ENCODE peak calls at places on chromosomes 16 and 17, in ten cellular contexts. One of them, this sample, is unnamed.

GRCh38 chr16:7055443-7055842 is 277.2 kb upstream of the RBFOX1 start:
- DNase-seq in lung: no peak
- DNase-seq in lower leg skin: no peak
- DNase-seq in fibroblast of the aortic adventitia: no peak
- DNase-seq in HCT116: no peak
- DNase-seq in CD8-positive, alpha-beta T cell: no peak
- DNase-seq in AG04450: no peak
- DNase-seq in GM23248: no peak
- DNase-seq in mesenchymal stem cell: no peak
- DNase-seq in cardiac fibroblast: no peak
- DNase-seq in this sample: peak; percentile 31

GRCh38 chr17:37642706-37643105 is 540 bp downstream of the DDX52 start:
- DNase-seq in fibroblast of the aortic adventitia: peak; percentile 48
- DNase-seq in GM23248: peak; percentile 72
- DNase-seq in cardiac fibroblast: peak; percentile 42
- DNase-seq in HCT116: no peak
- DNase-seq in lung: no peak
- DNase-seq in lower leg skin: no peak
- DNase-seq in mesenchymal stem cell: peak; percentile 62
- DNase-seq in CD8-positive, alpha-beta T cell: no peak
- DNase-seq in AG04450: no peak
- DNase-seq in this sample: peak; percentile 12

GRCh38 chr17:46949291-46950174 is 26.6 kb downstream of the GOSR2 start:
- DNase-seq in HCT116: no peak
- DNase-seq in CD8-positive, alpha-beta T cell: no peak
- DNase-seq in GM23248: peak; percentile 66
- DNase-seq in lung: no peak
- DNase-seq in fibroblast of the aortic adventitia: no peak
- DNase-seq in mesenchymal stem cell: no peak
- DNase-seq in cardiac fibroblast: no peak
- DNase-seq in lower leg skin: no peak
- DNase-seq in AG04450: no peak
- DNase-seq in this sample: no peak

GRCh38 chr17:11797803-11798202 is 199.5 kb downstream of the ZNF18 start:
- DNase-seq in lung: no peak
- DNase-seq in GM23248: no peak
- DNase-seq in HCT116: no peak
- DNase-seq in mesenchymal stem cell: no peak
- DNase-seq in lower leg skin: no peak
- DNase-seq in CD8-positive, alpha-beta T cell: no peak
- DNase-seq in fibroblast of the aortic adventitia: no peak
- DNase-seq in cardiac fibroblast: no peak
- DNase-seq in AG04450: no peak
- DNase-seq in this sample: no peak

GRCh38 chr17:18002171-18002570 is 29.5 kb downstream of the DRC3 start:
- DNase-seq in fibroblast of the aortic adventitia: no peak
- DNase-seq in CD8-positive, alpha-beta T cell: no peak
- DNase-seq in GM23248: peak; percentile 55
- DNase-seq in HCT116: no peak
- DNase-seq in cardiac fibroblast: no peak
- DNase-seq in lower leg skin: no peak
- DNase-seq in mesenchymal stem cell: peak; percentile 18
- DNase-seq in lung: no peak
- DNase-seq in AG04450: no peak
- DNase-seq in this sample: no peak

GRCh38 chr16:87897563-87898505 is 28.5 kb upstream of the SLC7A5 start:
- DNase-seq in cardiac fibroblast: no peak
- DNase-seq in lower leg skin: no peak
- DNase-seq in GM23248: no peak
- DNase-seq in mesenchymal stem cell: no peak
- DNase-seq in lung: no peak
- DNase-seq in HCT116: no peak
- DNase-seq in fibroblast of the aortic adventitia: no peak
- DNase-seq in AG04450: no peak
- DNase-seq in CD8-positive, alpha-beta T cell: peak; percentile 57
- DNase-seq in this sample: peak; percentile 99

GRCh38 chr17:4786111-4786491 is at the start of gene VMO1:
- DNase-seq in lower leg skin: peak; percentile 89
- DNase-seq in GM23248: peak; percentile 69
- DNase-seq in HCT116: no peak
- DNase-seq in lung: no peak
- DNase-seq in AG04450: no peak
- DNase-seq in fibroblast of the aortic adventitia: peak; percentile 57
- DNase-seq in mesenchymal stem cell: no peak
- DNase-seq in CD8-positive, alpha-beta T cell: no peak
- DNase-seq in cardiac fibroblast: peak; percentile 35
- DNase-seq in this sample: no peak

GRCh38 chr16:3984111-3985060 is 103.9 kb upstream of the CREBBP start:
- DNase-seq in CD8-positive, alpha-beta T cell: no peak
- DNase-seq in lower leg skin: no peak
- DNase-seq in GM23248: no peak
- DNase-seq in AG04450: no peak
- DNase-seq in HCT116: no peak
- DNase-seq in lung: no peak
- DNase-seq in cardiac fibroblast: no peak
- DNase-seq in mesenchymal stem cell: no peak
- DNase-seq in fibroblast of the aortic adventitia: no peak
- DNase-seq in this sample: no peak

GRCh38 chr16:13036600-13036999 is 135.2 kb downstream of the SHISA9 start:
- DNase-seq in AG04450: no peak
- DNase-seq in mesenchymal stem cell: peak; percentile 11
- DNase-seq in fibroblast of the aortic adventitia: peak; percentile 25
- DNase-seq in GM23248: peak; percentile 55
- DNase-seq in lung: no peak
- DNase-seq in cardiac fibroblast: peak; percentile 22
- DNase-seq in lower leg skin: no peak
- DNase-seq in HCT116: no peak
- DNase-seq in CD8-positive, alpha-beta T cell: no peak
- DNase-seq in this sample: peak; percentile 69

GRCh38 chr16:88905563-88905962 is 39.1 kb upstream of the PABPN1L start:
- DNase-seq in HCT116: no peak
- DNase-seq in cardiac fibroblast: no peak
- DNase-seq in fibroblast of the aortic adventitia: no peak
- DNase-seq in lung: no peak
- DNase-seq in CD8-positive, alpha-beta T cell: no peak
- DNase-seq in GM23248: peak; percentile 43
- DNase-seq in lower leg skin: no peak
- DNase-seq in mesenchymal stem cell: no peak
- DNase-seq in AG04450: no peak
- DNase-seq in this sample: peak; percentile 5

GRCh38 chr17:6526362-6527152 is 29.8 kb downstream of the PITPNM3 start:
- DNase-seq in cardiac fibroblast: peak; percentile 16
- DNase-seq in HCT116: no peak
- DNase-seq in lung: no peak
- DNase-seq in AG04450: no peak
- DNase-seq in fibroblast of the aortic adventitia: peak; percentile 20
- DNase-seq in lower leg skin: no peak
- DNase-seq in GM23248: peak; percentile 37
- DNase-seq in mesenchymal stem cell: peak; percentile 21
- DNase-seq in CD8-positive, alpha-beta T cell: no peak
- DNase-seq in this sample: peak; percentile 27

GRCh38 chr16:59330030-59330670 is 596.0 kb upstream of the GOT2 start:
- DNase-seq in lung: no peak
- DNase-seq in GM23248: peak; percentile 0
- DNase-seq in HCT116: no peak
- DNase-seq in mesenchymal stem cell: peak; percentile 6
- DNase-seq in cardiac fibroblast: no peak
- DNase-seq in fibroblast of the aortic adventitia: no peak
- DNase-seq in CD8-positive, alpha-beta T cell: no peak
- DNase-seq in AG04450: no peak
- DNase-seq in lower leg skin: no peak
- DNase-seq in this sample: no peak
- H3K4me3 ChIP-seq in lung: no peak overlapping the region
- H3K4me3 ChIP-seq in GM23248: no peak overlapping the region
- H3K4me3 ChIP-seq in HCT116: no peak overlapping the region
- H3K4me3 ChIP-seq in mesenchymal stem cell: no peak overlapping the region
- H3K4me3 ChIP-seq in cardiac fibroblast: no peak overlapping the region
- H3K4me3 ChIP-seq in fibroblast of the aortic adventitia: no peak overlapping the region
- H3K4me3 ChIP-seq in CD8-positive, alpha-beta T cell: no peak overlapping the region
- H3K4me3 ChIP-seq in AG04450: no peak overlapping the region
- H3K4me3 ChIP-seq in lower leg skin: no peak overlapping the region
- H3K4me3 ChIP-seq in this sample: no peak overlapping the region

GRCh38 chr16:85117418-85117817 is 5.1 kb upstream of the CIBAR2 start:
- DNase-seq in CD8-positive, alpha-beta T cell: peak; percentile 10
- DNase-seq in cardiac fibroblast: no peak
- DNase-seq in lower leg skin: no peak
- DNase-seq in GM23248: no peak
- DNase-seq in fibroblast of the aortic adventitia: no peak
- DNase-seq in lung: no peak
- DNase-seq in AG04450: no peak
- DNase-seq in HCT116: no peak
- DNase-seq in mesenchymal stem cell: no peak
- DNase-seq in this sample: no peak
- H3K4me3 ChIP-seq in CD8-positive, alpha-beta T cell: no peak overlapping the region
- H3K4me3 ChIP-seq in cardiac fibroblast: no peak overlapping the region
- H3K4me3 ChIP-seq in lower leg skin: no peak overlapping the region
- H3K4me3 ChIP-seq in GM23248: no peak overlapping the region
- H3K4me3 ChIP-seq in fibroblast of the aortic adventitia: no peak overlapping the region
- H3K4me3 ChIP-seq in lung: no peak overlapping the region
- H3K4me3 ChIP-seq in AG04450: no peak overlapping the region
- H3K4me3 ChIP-seq in HCT116: no peak overlapping the region
- H3K4me3 ChIP-seq in mesenchymal stem cell: no peak overlapping the region
- H3K4me3 ChIP-seq in this sample: no peak overlapping the region

DNA sequence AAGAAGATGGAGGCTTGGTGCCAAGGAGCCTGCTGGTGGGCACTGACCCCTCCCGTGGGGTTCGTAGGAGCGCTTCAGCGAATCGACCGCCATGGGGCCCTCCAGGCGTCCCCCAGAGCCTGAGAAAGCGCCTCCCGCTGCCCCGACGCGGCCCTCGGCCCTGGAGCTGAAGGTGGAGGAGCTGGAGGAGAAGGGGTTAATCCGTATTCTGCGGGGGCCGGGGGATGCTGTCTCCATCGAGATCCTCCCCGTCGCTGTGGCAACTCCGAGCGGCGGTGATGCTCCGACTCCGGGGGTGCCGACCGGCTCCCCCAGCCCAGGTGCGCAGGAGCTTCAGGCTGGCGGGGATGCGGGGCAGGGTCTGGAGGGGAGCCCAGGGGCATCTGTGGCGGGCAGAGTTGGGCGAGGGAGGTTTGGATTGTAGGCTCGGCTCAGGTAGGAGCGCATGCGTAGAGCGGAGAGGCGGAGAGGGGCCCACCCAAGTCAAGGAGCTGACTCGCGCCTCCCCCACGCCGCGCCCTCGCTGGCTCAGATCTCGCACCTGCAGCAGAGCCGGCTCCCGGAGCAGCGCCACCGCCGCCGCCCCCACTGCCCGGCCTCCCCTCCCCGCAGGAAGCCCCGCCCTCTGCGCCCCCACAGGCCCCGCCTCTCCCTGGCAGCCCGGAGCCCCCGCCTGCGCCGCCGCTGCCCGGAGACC is 19.8 kb downstream of the FMNL1 start:
- DNase-seq in CD8-positive, alpha-beta T cell: peak; percentile 21
- DNase-seq in fibroblast of the aortic adventitia: no peak
- DNase-seq in AG04450: no peak
- DNase-seq in cardiac fibroblast: no peak
- DNase-seq in GM23248: no peak
- DNase-seq in lung: peak; percentile 54
- DNase-seq in lower leg skin: no peak
- DNase-seq in mesenchymal stem cell: no peak
- DNase-seq in HCT116: no peak
- DNase-seq in this sample: no peak
- H3K4me3 ChIP-seq in CD8-positive, alpha-beta T cell: no peak overlapping the region
- H3K4me3 ChIP-seq in fibroblast of the aortic adventitia: no peak overlapping the region
- H3K4me3 ChIP-seq in AG04450: peak overlapping the region; percentile 41
- H3K4me3 ChIP-seq in cardiac fibroblast: no peak overlapping the region
- H3K4me3 ChIP-seq in GM23248: no peak overlapping the region
- H3K4me3 ChIP-seq in lung: no peak overlapping the region
- H3K4me3 ChIP-seq in lower leg skin: no peak overlapping the region
- H3K4me3 ChIP-seq in mesenchymal stem cell: peak overlapping the region; percentile 41
- H3K4me3 ChIP-seq in HCT116: no peak overlapping the region
- H3K4me3 ChIP-seq in this sample: no peak overlapping the region

GRCh38 chr16:28538733-28539596 is at the start of gene NUPR1:
- DNase-seq in lung: peak; percentile 95
- DNase-seq in cardiac fibroblast: peak; percentile 99
- DNase-seq in mesenchymal stem cell: peak; percentile 73
- DNase-seq in HCT116: no peak
- DNase-seq in fibroblast of the aortic adventitia: peak; percentile 100
- DNase-seq in GM23248: peak; percentile 98
- DNase-seq in lower leg skin: peak; percentile 99
- DNase-seq in CD8-positive, alpha-beta T cell: no peak
- DNase-seq in AG04450: peak; percentile 97
- DNase-seq in this sample: no peak
- H3K4me3 ChIP-seq in lung: peak within 1 kb of the TSS; percentile 75
- H3K4me3 ChIP-seq in cardiac fibroblast: peak within 1 kb of the TSS; percentile 65
- H3K4me3 ChIP-seq in mesenchymal stem cell: no peak within 1 kb of the TSS
- H3K4me3 ChIP-seq in HCT116: no peak within 1 kb of the TSS
- H3K4me3 ChIP-seq in fibroblast of the aortic adventitia: peak within 1 kb of the TSS; percentile 89
- H3K4me3 ChIP-seq in GM23248: peak within 1 kb of the TSS; percentile 81
- H3K4me3 ChIP-seq in lower leg skin: peak within 1 kb of the TSS; percentile 41
- H3K4me3 ChIP-seq in CD8-positive, alpha-beta T cell: no peak within 1 kb of the TSS
- H3K4me3 ChIP-seq in AG04450: peak within 1 kb of the TSS; percentile 83
- H3K4me3 ChIP-seq in this sample: no peak within 1 kb of the TSS

This sample was measured in Jurkat, Clone E6-1.